ENCODE peak calls at places on chromosome 1, in seven cellular contexts. X is AML-193; C is activated gamma-delta T cell treated with anti-CD3 and anti-CD28 coated beads, Interleukin-2, amount 50 U/mL, for 16 hours; L is EL; J is GM10248; K is RPMI8226; Z is stimulated activated CD4-positive, alpha-beta T cell treated with anti-CD3 and anti-CD28 coated beads, Interleukin-2, amount 100 ng/mL, for 48 hours. E is an unnamed sample.

GRCh38 chr1:58262702-58263101 is 283.8 kb downstream of the OMA1 start:
- DNase-seq in X (no peak), C (no peak), L (no peak), J (no peak), K (no peak), Z (no peak), E (no peak)

GRCh38 chr1:184664042-184664659 is 90.5 kb downstream of the EDEM3 start:
- DNase-seq in X (no peak), C (no peak), L (peak; percentile 63), J (peak; percentile 77), K (peak; percentile 70), Z (peak; percentile 42), E (peak; percentile 73)

GRCh38 chr1:38858833-38859560 is 575 bp downstream of the RRAGC start:
- DNase-seq in X (peak; percentile 19), C (peak; percentile 14), L (peak; percentile 65), J (peak; percentile 51), K (peak; percentile 77), Z (peak; percentile 51), E (peak; percentile 51)

GRCh38 chr1:195894411-195894810 is 713.8 kb downstream of the KCNT2 start:
- DNase-seq in X (no peak), C (no peak), L (peak; percentile 41), J (no peak), K (no peak), Z (no peak), E (no peak)

GRCh38 chr1:55702064-55702463 is 486.9 kb upstream of the USP24 start:
- DNase-seq in X (peak; percentile 7), C (no peak), L (no peak), J (peak; percentile 21), K (peak; percentile 20), Z (no peak), E (no peak)

GRCh38 chr1:18947570-18947969 is 8.9 kb downstream of the IFFO2 start:
- DNase-seq in X (no peak), C (no peak), L (no peak), J (no peak), K (no peak), Z (no peak), E (no peak)

GRCh38 chr1:39394598-39394997 is 96.8 kb upstream of the BMP8A start:
- DNase-seq in X (no peak), C (no peak), L (no peak), J (no peak), K (peak; percentile 76), Z (no peak), E (peak; percentile 17)

GRCh38 chr1:234711400-234711799 is 101.4 kb upstream of the IRF2BP2 start:
- DNase-seq in X (no peak), C (no peak), L (peak; percentile 25), J (no peak), K (no peak), Z (no peak), E (no peak)

GRCh38 chr1:9384751-9385245 is 92.1 kb downstream of the SPSB1 start:
- DNase-seq in X (no peak), C (no peak), L (no peak), J (no peak), K (no peak), Z (no peak), E (peak; percentile 86)

GRCh38 chr1:47449702-47450552 is 12.1 kb downstream of the FOXD2 start:
- DNase-seq in X (no peak), C (no peak), L (no peak), J (no peak), K (peak; percentile 49), Z (no peak), E (peak; percentile 22)

GRCh38 chr1:5990913-5991783 is 1.1 kb downstream of the NPHP4 start:
- DNase-seq in X (no peak), C (no peak), L (peak; percentile 30), J (peak; percentile 53), K (peak; percentile 46), Z (no peak), E (no peak)

GRCh38 chr1:35768350-35769187 is 1.2 kb downstream of the CLSPN start:
- DNase-seq in X (no peak), C (no peak), L (peak; percentile 11), J (peak; percentile 23), K (no peak), Z (no peak), E (no peak)

GRCh38 chr1:226995064-226995965 is 55.2 kb downstream of the COQ8A start:
- DNase-seq in X (no peak), C (no peak), L (no peak), J (peak; percentile 66), K (no peak), Z (no peak), E (no peak)

GRCh38 chr1:25568834-25569598 is 25.6 kb downstream of the LDLRAP1 start:
- DNase-seq in X (no peak), C (no peak), L (peak; percentile 96), J (no peak), K (no peak), Z (no peak), E (peak; percentile 52)

GRCh38 chr1:192474080-192474683 is 101.4 kb upstream of the RGS1 start:
- DNase-seq in X (peak; percentile 34), C (no peak), L (peak; percentile 41), J (peak; percentile 35), K (peak; percentile 58), Z (no peak), E (no peak)

GRCh38 chr1:197774691-197775281 is 494 bp downstream of the DENND1B start:
- DNase-seq in X (peak; percentile 41), C (peak; percentile 51), L (peak; percentile 56), J (peak; percentile 54), K (peak; percentile 58), Z (peak; percentile 40), E (peak; percentile 25)

GRCh38 chr1:52955129-52955970 is 28.3 kb downstream of the SCP2 start:
- DNase-seq in X (no peak), C (no peak), L (peak; percentile 83), J (no peak), K (peak; percentile 30), Z (no peak), E (no peak)

GRCh38 chr1:67044631-67045270 is 9.2 kb downstream of the SLC35D1 start:
- DNase-seq in X (no peak), C (no peak), L (no peak), J (no peak), K (no peak), Z (no peak), E (no peak)

E was measured in prostate gland.